ENCODE peak calls at places on chromosome 1, in five cellular contexts. Z is H54; D is SHP77; S is cardiac muscle cell; T is activated CD4-positive, alpha-beta memory T cell treated with anti-CD3 and anti-CD28 coated beads, Interleukin-2, amount 10 ng/mL, durations not matched to agents 7 days and 5 days. J is an unnamed sample.

GRCh38 chr1:21926065-21926464 is 11.0 kb downstream of the HSPG2 start:
- DNase-seq in Z (no peak), D (no peak), S (no peak), T (no peak), J (no peak)

GRCh38 chr1:10152709-10153284 is 57.6 kb upstream of the KIF1B start:
- DNase-seq in Z (peak), D (peak), S (peak), T (peak), J (peak)

GRCh38 chr1:31792541-31792940 is 23.3 kb downstream of the SPOCD1 start:
- DNase-seq in Z (no peak), D (no peak), S (no peak), T (no peak), J (peak)

GRCh38 chr1:208409171-208409570 is 165.0 kb upstream of the PLXNA2 start:
- DNase-seq in Z (no peak), D (no peak), S (no peak), T (no peak), J (no peak)

GRCh38 chr1:171421413-171422020 is 63.8 kb upstream of the PRRC2C start:
- DNase-seq in Z (no peak), D (peak), S (no peak), T (no peak), J (no peak)

GRCh38 chr1:54459714-54460113 is 53.5 kb upstream of the SSBP3 start:
- DNase-seq in Z (no peak), D (no peak), S (peak), T (no peak), J (peak)

GRCh38 chr1:39540504-39541031 is 36.0 kb downstream of the PABPC4 start:
- DNase-seq in Z (no peak), D (peak), S (no peak), T (no peak), J (no peak)

GRCh38 chr1:45177452-45177851 is 29.0 kb downstream of the ZSWIM5 start:
- DNase-seq in Z (no peak), D (no peak), S (no peak), T (no peak), J (no peak)

GRCh38 chr1:16208270-16208987 is 4.0 kb downstream of the ARHGEF19 start:
- DNase-seq in Z (no peak), D (no peak), S (no peak), T (no peak), J (no peak)

GRCh38 chr1:43564617-43565348 is 34.1 kb downstream of the PTPRF start:
- DNase-seq in Z (no peak), D (no peak), S (no peak), T (no peak), J (peak)

GRCh38 chr1:207818971-207819451 is 67.2 kb downstream of the CD46 start:
- DNase-seq in Z (peak), D (no peak), S (no peak), T (no peak), J (no peak)

GRCh38 chr1:15799928-15800835 is 7.3 kb downstream of the UQCRHL start:
- DNase-seq in Z (peak), D (peak), S (peak), T (no peak), J (no peak)

GRCh38 chr1:234454910-234455309 is 24.1 kb downstream of the TARBP1 start:
- DNase-seq in Z (no peak), D (no peak), S (no peak), T (no peak), J (no peak)

GRCh38 chr1:239306426-239306825 is 79.9 kb upstream of the CHRM3 start:
- DNase-seq in Z (no peak), D (no peak), S (no peak), T (no peak), J (no peak)

GRCh38 chr1:236181059-236181458 is 38.7 kb downstream of the GPR137B start:
- DNase-seq in Z (no peak), D (no peak), S (no peak), T (no peak), J (no peak)

GRCh38 chr1:145689922-145690321 is 17.2 kb downstream of the PDZK1 start:
- DNase-seq in Z (no peak), D (no peak), S (no peak), T (no peak), J (no peak)

GRCh38 chr1:3590145-3590768 is 21.1 kb downstream of the MEGF6 start:
- DNase-seq in Z (no peak), D (peak), S (no peak), T (no peak), J (peak)

GRCh38 chr1:200837931-200838571 is 34.7 kb upstream of the GPR25 start:
- DNase-seq in Z (no peak), D (no peak), S (no peak), T (no peak), J (no peak)

GRCh38 chr1:113007706-113008364 is 51.8 kb upstream of the SLC16A1 start:
- DNase-seq in Z (no peak), D (no peak), S (no peak), T (no peak), J (no peak)